ENCODE peak calls at places on chromosomes 11 and 22, in five cellular contexts. One of them, this sample, is unnamed.

GRCh38 chr11:120215634-120216033 is 4.8 kb downstream of the OAF start:
- DNase-seq in frontal cortex: no peak
- DNase-seq in activated T-cell treated with anti-CD3 and anti-CD28 coated beads for 1 hour: no peak
- DNase-seq in skeletal muscle cell: no peak
- DNase-seq in right lobe of liver: peak; percentile 83
- DNase-seq in this sample: no peak

GRCh38 chr11:20364412-20364792 is 888 bp downstream of the HTATIP2 start:
- DNase-seq in frontal cortex: no peak
- DNase-seq in activated T-cell treated with anti-CD3 and anti-CD28 coated beads for 1 hour: no peak
- DNase-seq in skeletal muscle cell: no peak
- DNase-seq in right lobe of liver: no peak
- DNase-seq in this sample: peak; percentile 58

GRCh38 chr22:36467042-36467810 is 14.2 kb downstream of the TXN2 start:
- DNase-seq in frontal cortex: no peak
- DNase-seq in activated T-cell treated with anti-CD3 and anti-CD28 coated beads for 1 hour: no peak
- DNase-seq in skeletal muscle cell: peak; percentile 25
- DNase-seq in right lobe of liver: no peak
- DNase-seq in this sample: no peak

GRCh38 chr11:27183672-27184457 is 143.2 kb downstream of the BBOX1 start:
- DNase-seq in frontal cortex: peak; percentile 28
- DNase-seq in activated T-cell treated with anti-CD3 and anti-CD28 coated beads for 1 hour: peak; percentile 7
- DNase-seq in skeletal muscle cell: no peak
- DNase-seq in right lobe of liver: no peak
- DNase-seq in this sample: peak; percentile 76

GRCh38 chr11:69339041-69339733 is 45.2 kb downstream of the MYEOV start:
- DNase-seq in frontal cortex: no peak
- DNase-seq in activated T-cell treated with anti-CD3 and anti-CD28 coated beads for 1 hour: no peak
- DNase-seq in skeletal muscle cell: no peak
- DNase-seq in right lobe of liver: no peak
- DNase-seq in this sample: no peak

GRCh38 chr22:38203855-38204497 is 2.2 kb downstream of the MAFF start:
- DNase-seq in frontal cortex: no peak
- DNase-seq in activated T-cell treated with anti-CD3 and anti-CD28 coated beads for 1 hour: no peak
- DNase-seq in skeletal muscle cell: peak; percentile 47
- DNase-seq in right lobe of liver: no peak
- DNase-seq in this sample: no peak

GRCh38 chr11:11841605-11842425 is at the start of gene USP47:
- DNase-seq in frontal cortex: peak; percentile 72
- DNase-seq in activated T-cell treated with anti-CD3 and anti-CD28 coated beads for 1 hour: peak; percentile 94
- DNase-seq in skeletal muscle cell: peak; percentile 34
- DNase-seq in right lobe of liver: peak; percentile 92
- DNase-seq in this sample: peak; percentile 91

GRCh38 chr11:68338041-68338800 is 25.8 kb downstream of the LRP5 start:
- DNase-seq in frontal cortex: no peak
- DNase-seq in activated T-cell treated with anti-CD3 and anti-CD28 coated beads for 1 hour: no peak
- DNase-seq in skeletal muscle cell: no peak
- DNase-seq in right lobe of liver: no peak
- DNase-seq in this sample: peak; percentile 41

GRCh38 chr11:73152086-73152853 is 10.2 kb upstream of the FCHSD2 start:
- DNase-seq in frontal cortex: no peak
- DNase-seq in activated T-cell treated with anti-CD3 and anti-CD28 coated beads for 1 hour: no peak
- DNase-seq in skeletal muscle cell: no peak
- DNase-seq in right lobe of liver: no peak
- DNase-seq in this sample: no peak

GRCh38 chr11:94909371-94909820 is 64.0 kb downstream of the CWC15 start:
- DNase-seq in frontal cortex: no peak
- DNase-seq in activated T-cell treated with anti-CD3 and anti-CD28 coated beads for 1 hour: no peak
- DNase-seq in skeletal muscle cell: peak; percentile 37
- DNase-seq in right lobe of liver: no peak
- DNase-seq in this sample: no peak

GRCh38 chr11:121134758-121135312 is 33.8 kb downstream of the TECTA start:
- DNase-seq in frontal cortex: no peak
- DNase-seq in activated T-cell treated with anti-CD3 and anti-CD28 coated beads for 1 hour: no peak
- DNase-seq in skeletal muscle cell: no peak
- DNase-seq in right lobe of liver: no peak
- DNase-seq in this sample: peak; percentile 13

GRCh38 chr22:21780259-21780658 is 44.7 kb upstream of the YPEL1 start:
- DNase-seq in frontal cortex: no peak
- DNase-seq in activated T-cell treated with anti-CD3 and anti-CD28 coated beads for 1 hour: no peak
- DNase-seq in skeletal muscle cell: no peak
- DNase-seq in right lobe of liver: no peak
- DNase-seq in this sample: no peak